ENCODE peak calls at places on chromosome 10, in seven cellular contexts. O is SHP77; I is H9; S is ACHN; E is activated CD8-positive, alpha-beta memory T cell treated with anti-CD3 and anti-CD28 coated beads for 24 hours; F is stimulated activated naive CD8-positive, alpha-beta T cell treated with anti-CD3 and anti-CD28 coated beads, Interleukin-15, Interleukin-2, amounts not matched to agents 100 U/mL and 50 U/mL, for 24 hours; B is HuH-7.5. L is an unnamed sample.

GRCh38 chr10:77493851-77494788 is 143.5 kb downstream of the KCNMA1 start:
- DNase-seq in O (no peak), F (no peak), S (peak; percentile 55), E (no peak), B (no peak), I (peak; percentile 42), L (peak; percentile 40)

GRCh38 chr10:70183304-70183703 is 13.0 kb upstream of the SAR1A start:
- DNase-seq in B (no peak), I (no peak), S (no peak), E (no peak), O (no peak), F (no peak), L (no peak)

GRCh38 chr10:17785276-17785935 is 23.7 kb upstream of the MRC1 start:
- DNase-seq in O (no peak), E (no peak), F (no peak), B (no peak), S (no peak), I (no peak), L (no peak)

GRCh38 chr10:123527122-123527521 is 139.0 kb upstream of the GPR26 start:
- DNase-seq in O (no peak), F (no peak), I (no peak), B (no peak), E (peak; percentile 17), S (no peak), L (no peak)

GRCh38 chr10:43407576-43408330 is 1.2 kb downstream of the HNRNPF start:
- DNase-seq in O (peak; percentile 62), I (peak; percentile 71), S (peak; percentile 90), B (peak; percentile 78), F (peak; percentile 93), E (peak; percentile 92), L (peak; percentile 94)

GRCh38 chr10:91381562-91381923 is 28.6 kb upstream of the HECTD2 start:
- DNase-seq in I (no peak), S (no peak), F (no peak), B (no peak), E (no peak), O (no peak), L (peak; percentile 42)

GRCh38 chr10:48792687-48793096 is 108.0 kb downstream of the WDFY4 start:
- DNase-seq in S (no peak), B (no peak), O (no peak), F (no peak), E (no peak), I (no peak), L (no peak)

GRCh38 chr10:69438531-69439349 is 12.5 kb upstream of the TSPAN15 start:
- DNase-seq in I (no peak), F (no peak), O (no peak), B (no peak), E (no peak), S (peak; percentile 67), L (no peak)

GRCh38 chr10:49621561-49621960 is 7.7 kb downstream of the CHAT start:
- DNase-seq in B (no peak), F (no peak), S (no peak), I (no peak), E (no peak), O (no peak), L (no peak)

GRCh38 chr10:48671914-48672595 is 12.6 kb upstream of the WDFY4 start:
- DNase-seq in O (no peak), F (no peak), E (no peak), I (no peak), B (no peak), S (no peak), L (no peak)

GRCh38 chr10:119634219-119634544 is 17.0 kb upstream of the BAG3 start:
- DNase-seq in S (no peak), E (no peak), O (no peak), B (no peak), I (no peak), F (no peak), L (no peak)

GRCh38 chr10:34320265-34320664 is 494.8 kb downstream of the PARD3 start:
- DNase-seq in S (no peak), I (no peak), B (no peak), O (no peak), F (no peak), E (no peak), L (peak; percentile 34)

GRCh38 chr10:24790599-24790998 is 66.9 kb upstream of the ARHGAP21 start:
- DNase-seq in E (no peak), F (no peak), O (no peak), S (no peak), I (no peak), B (no peak), L (no peak)

GRCh38 chr10:78804356-78805032 is 264.3 kb upstream of the ZMIZ1 start:
- DNase-seq in O (no peak), B (no peak), S (no peak), F (no peak), I (no peak), E (no peak), L (no peak)

GRCh38 chr10:30134546-30134945 is 75.2 kb upstream of the JCAD start:
- DNase-seq in F (no peak), O (no peak), S (no peak), B (no peak), I (no peak), E (no peak), L (no peak)

GRCh38 chr10:31017534-31018361 is 13.9 kb downstream of the ZNF438 start:
- DNase-seq in B (no peak), S (no peak), O (no peak), F (no peak), E (no peak), I (no peak), L (no peak)

GRCh38 chr10:50367732-50368131 is 116.4 kb upstream of the ASAH2 start:
- DNase-seq in E (no peak), O (peak; percentile 5), B (no peak), S (peak; percentile 66), F (no peak), I (peak; percentile 33), L (peak; percentile 52)

GRCh38 chr10:28280652-28281051 is 22.2 kb downstream of the MPP7 start:
- DNase-seq in B (no peak), E (no peak), S (no peak), I (no peak), F (no peak), O (no peak), L (no peak)

GRCh38 chr10:72742077-72742476 is 50.1 kb downstream of the MCU start:
- DNase-seq in F (no peak), E (no peak), O (no peak), B (no peak), S (no peak), I (no peak), L (no peak)